ENCODE peak calls at places on chromosomes 6 and 20, in four cellular contexts. P is astrocyte of the spinal cord, U is heart left ventricle, O is upper lobe of right lung. X is an unnamed sample.
A peak's percentile ranks its signal among the peaks of the same experiment; 100 is the strongest.

GRCh38 chr6:43436577-43437282 is 9.4 kb downstream of the ABCC10 start:
- DNase-seq in P (peak; percentile 77), U (no peak), O (no peak), X (peak; percentile 92)

GRCh38 chr20:50037123-50037522 is 54.3 kb downstream of the SNAI1 start:
- DNase-seq in P (no peak), U (no peak), O (no peak), X (no peak)

GRCh38 chr20:21096321-21097043 is 9.7 kb downstream of the LINC00237 start:
- DNase-seq in P (no peak), U (no peak), O (no peak), X (peak; percentile 54)

GRCh38 chr20:2132461-2132901 is 30.9 kb downstream of the STK35 start:
- DNase-seq in P (no peak), U (no peak), O (no peak), X (no peak)

GRCh38 chr20:50379049-50379990 is 130.9 kb upstream of the PTPN1 start:
- DNase-seq in P (no peak), U (peak; percentile 90), O (peak; percentile 93), X (peak; percentile 96)

GRCh38 chr6:169098136-169098535 is 155.5 kb downstream of the THBS2 start:
- DNase-seq in P (no peak), U (no peak), O (no peak), X (no peak)

GRCh38 chr6:77298298-77298697 is 165.0 kb downstream of the HTR1B start:
- DNase-seq in P (no peak), U (no peak), O (no peak), X (peak; percentile 6)

GRCh38 chr6:168675375-168675774 is 234.4 kb downstream of the SMOC2 start:
- DNase-seq in P (no peak), U (no peak), O (peak; percentile 11), X (no peak)

GRCh38 chr6:39074486-39074885 is 25.9 kb downstream of the GLP1R start:
- DNase-seq in P (no peak), U (no peak), O (peak; percentile 21), X (no peak)

GRCh38 chr6:37725967-37726366 is 28.3 kb upstream of the MDGA1 start:
- DNase-seq in P (no peak), U (no peak), O (no peak), X (no peak)

GRCh38 chr6:131182991-131183425 is 47.7 kb downstream of the AKAP7 start:
- DNase-seq in P (peak; percentile 45), U (no peak), O (no peak), X (peak; percentile 65)

GRCh38 chr20:53920647-53921245 is 149.6 kb downstream of the BCAS1 start:
- DNase-seq in P (no peak), U (no peak), O (no peak), X (no peak)

GRCh38 chr6:30554962-30555361 is 1.3 kb downstream of the GNL1 start:
- DNase-seq in P (peak; percentile 16), U (no peak), O (no peak), X (no peak)

GRCh38 chr6:159107451-159108260 is 61.5 kb upstream of the FNDC1 start:
- DNase-seq in P (no peak), U (no peak), O (no peak), X (no peak)

GRCh38 chr20:45336530-45337366 is 11.5 kb downstream of the SDC4 start:
- DNase-seq in P (peak; percentile 84), U (no peak), O (no peak), X (peak; percentile 97)

DNA sequence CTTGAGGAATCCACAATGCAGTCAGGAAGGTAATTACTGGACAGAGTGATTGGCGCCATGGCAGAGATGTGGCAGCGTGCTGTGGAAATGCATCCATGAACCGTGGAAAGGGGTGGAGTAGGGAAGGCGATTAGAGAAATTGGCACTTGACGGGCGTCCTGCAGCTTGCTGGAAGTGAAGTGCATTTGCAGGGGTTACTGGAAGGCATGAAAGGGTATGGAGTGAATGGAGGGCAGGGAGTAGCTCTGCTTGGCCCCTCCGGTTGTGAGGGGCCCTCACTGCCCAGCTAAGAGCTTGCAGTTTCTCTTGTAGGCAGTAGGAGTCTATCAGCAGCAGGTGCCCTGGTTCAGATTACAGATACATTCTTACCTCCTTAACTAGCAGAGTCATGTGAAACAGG is 122.5 kb upstream of the TIAM2 start:
- DNase-seq in P (no peak), U (no peak), O (no peak), X (no peak)
- TF ChIP-seq CTCF in P (no peak), U (no peak), O (no peak), X (no peak)

DNA sequence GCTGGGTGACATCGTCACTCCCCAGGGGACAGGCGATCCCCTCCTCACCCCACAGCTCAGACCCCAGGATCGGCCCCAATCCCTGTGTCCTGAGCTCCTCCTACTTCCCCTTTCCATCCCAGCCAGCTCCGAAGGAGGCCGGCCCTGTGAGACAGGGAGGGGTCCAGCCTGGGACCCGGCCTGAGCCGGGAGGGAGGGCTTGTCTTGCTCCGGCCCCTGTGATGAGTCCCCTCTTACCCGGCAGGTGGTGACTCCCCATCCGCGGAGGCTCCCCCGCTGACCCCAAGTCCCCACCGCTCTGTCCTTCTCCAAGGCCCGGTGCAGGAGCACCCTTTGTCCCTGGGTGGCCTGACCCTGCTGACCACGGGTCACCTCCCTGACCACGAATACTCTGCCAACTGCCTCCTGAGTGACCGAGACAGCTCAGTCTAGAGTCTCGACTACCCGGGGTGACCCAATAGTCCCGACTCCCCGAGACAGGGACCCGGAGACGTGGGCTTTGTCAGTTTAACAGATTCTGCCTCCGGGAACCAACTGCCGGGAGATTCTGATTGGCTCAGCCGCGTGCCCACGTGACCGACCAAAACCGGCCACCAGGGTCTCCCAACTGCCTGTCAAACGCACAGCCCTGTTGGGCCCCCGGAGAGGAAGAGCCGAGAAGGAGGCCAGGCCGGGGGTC is 187.4 kb upstream of the PROKR2 start:
- DNase-seq in P (peak; percentile 44), U (peak; percentile 86), O (peak; percentile 81), X (peak; percentile 35)
- H3K4me3 ChIP-seq in P (peak overlapping the region; percentile 56), U (peak overlapping the region; percentile 73), O (peak overlapping the region; percentile 75), X (peak overlapping the region; percentile 66)

DNA sequence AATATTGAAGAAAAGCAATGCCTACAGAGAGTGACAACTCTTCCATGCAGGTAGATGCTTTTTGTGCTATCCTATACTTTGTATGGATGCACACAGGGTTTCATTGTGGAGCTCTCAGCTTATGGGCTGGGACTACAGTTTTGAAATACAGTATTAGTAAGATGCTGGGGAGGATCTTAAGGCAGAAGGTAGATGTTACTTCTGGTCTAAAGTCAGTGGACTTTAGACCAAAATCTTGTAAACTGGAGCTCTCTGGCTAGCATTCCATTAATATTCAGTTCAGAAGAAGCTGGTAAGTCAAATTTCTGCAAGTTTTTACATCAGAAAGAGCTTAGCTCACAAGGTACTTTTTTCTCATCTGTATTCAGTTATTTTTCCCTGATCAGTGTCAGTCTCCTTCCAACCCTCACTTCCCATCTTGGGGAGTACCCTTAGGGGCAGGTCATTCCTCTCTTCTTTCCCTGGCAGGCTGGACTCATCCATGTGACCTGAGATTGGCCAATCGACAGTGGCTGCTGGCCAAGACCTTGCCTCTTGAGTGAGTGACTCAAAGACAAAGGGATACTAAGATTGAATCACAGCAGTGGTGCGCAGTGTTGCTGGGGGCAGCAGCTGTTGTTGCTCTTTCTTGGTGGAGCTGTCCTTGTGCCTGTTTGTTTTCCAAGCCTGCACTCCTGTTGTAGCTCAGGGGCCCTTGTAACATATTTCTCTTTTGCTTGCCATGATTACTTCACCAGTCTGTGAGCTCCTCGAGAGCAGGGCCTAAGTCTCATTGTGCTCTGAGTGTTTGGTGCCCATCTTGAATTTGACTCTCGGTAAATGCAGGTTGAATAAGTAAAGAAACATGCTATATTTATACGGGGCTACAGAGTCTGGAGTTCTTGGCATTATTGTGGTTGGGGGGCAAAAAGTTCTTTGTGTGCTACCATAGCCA is 2.8 kb upstream of the PHF20 start:
- DNase-seq in P (peak; percentile 96), U (peak; percentile 95), O (peak; percentile 95), X (peak; percentile 98)
- TF ChIP-seq CTCF in P (no peak), U (no peak), O (no peak), X (no peak)

GRCh38 chr6:28335040-28335563 is 846 bp downstream of the ZSCAN31 start:
- DNase-seq in P (no peak), U (no peak), O (no peak), X (no peak)
- H3K4me3 ChIP-seq in P (peak overlapping the region; percentile 71), U (peak overlapping the region; percentile 57), O (peak overlapping the region; percentile 78), X (peak overlapping the region; percentile 89)

GRCh38 chr6:45377555-45378323 is at the start of gene SUPT3H:
- DNase-seq in P (peak; percentile 95), U (peak; percentile 97), O (peak; percentile 97), X (peak; percentile 98)
- TF ChIP-seq CTCF in P (peak; percentile 15), U (peak; percentile 37), O (peak; percentile 23), X (peak; percentile 17)

DNA sequence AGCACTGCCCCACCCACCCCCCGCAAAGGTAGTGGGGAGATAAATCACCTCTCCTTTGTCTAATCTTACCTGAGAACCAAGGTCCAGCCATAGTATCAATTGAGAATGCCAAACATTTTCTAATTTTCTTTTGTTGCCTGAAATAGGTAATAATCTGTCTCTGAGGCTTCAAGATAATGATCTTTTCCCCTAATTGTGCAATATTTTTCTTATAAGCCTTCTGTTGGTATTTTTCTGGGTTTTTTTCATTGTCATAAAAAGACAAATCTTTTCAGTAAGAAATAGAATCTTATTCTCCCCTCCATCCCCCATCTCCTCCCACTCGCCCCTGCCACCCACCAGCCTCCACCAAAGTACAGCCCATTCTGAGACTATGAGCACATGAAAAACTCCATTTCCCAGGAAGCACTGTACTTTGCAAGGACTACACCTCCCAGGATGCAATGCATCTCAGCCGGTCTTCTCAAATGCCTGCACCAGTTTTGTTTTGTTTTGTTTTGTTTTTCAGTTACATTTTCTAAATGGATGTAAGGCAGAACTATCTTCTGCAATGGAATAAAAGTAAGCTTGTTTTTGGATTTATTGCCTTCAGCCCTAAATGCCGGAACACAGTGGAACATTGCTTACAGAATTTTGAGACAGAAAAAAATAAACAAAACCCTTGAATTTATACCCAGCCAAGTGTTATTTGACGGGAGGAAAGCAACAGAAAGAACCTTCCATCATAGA is 268.0 kb downstream of the TFAP2A start:
- DNase-seq in P (peak; percentile 9), U (no peak), O (no peak), X (peak; percentile 74)
- H3K4me3 ChIP-seq in P (peak overlapping the region; percentile 16), U (no peak overlapping the region), O (peak overlapping the region; percentile 22), X (peak overlapping the region; percentile 40)

X was measured in foreskin fibroblast.